ENCODE peak calls at places on chromosomes 7 and 10, in seven cellular contexts. One of them, this sample, is unnamed.
A peak's percentile ranks its signal among the peaks of the same experiment; 100 is the strongest.

GRCh38 chr7:111384065-111384891 is 178.0 kb downstream of the IMMP2L start:
- DNase-seq in GM12878: no peak
- DNase-seq in mucosa of descending colon: no peak
- DNase-seq in upper lobe of right lung: no peak
- DNase-seq in adrenal gland: no peak
- DNase-seq in lower lobe of right lung: no peak
- DNase-seq in MM.1S: no peak
- DNase-seq in this sample: no peak

GRCh38 chr10:44278669-44279337 is 106.1 kb downstream of the CXCL12 start:
- DNase-seq in GM12878: no peak
- DNase-seq in mucosa of descending colon: no peak
- DNase-seq in upper lobe of right lung: no peak
- DNase-seq in adrenal gland: no peak
- DNase-seq in lower lobe of right lung: no peak
- DNase-seq in MM.1S: no peak
- DNase-seq in this sample: no peak

GRCh38 chr7:44882899-44883298 is 2.4 kb downstream of the PURB start:
- DNase-seq in GM12878: no peak
- DNase-seq in mucosa of descending colon: no peak
- DNase-seq in upper lobe of right lung: no peak
- DNase-seq in adrenal gland: no peak
- DNase-seq in lower lobe of right lung: no peak
- DNase-seq in MM.1S: no peak
- DNase-seq in this sample: no peak

GRCh38 chr7:135901585-135902540 is 75.3 kb downstream of the MTPN start:
- DNase-seq in GM12878: no peak
- DNase-seq in mucosa of descending colon: no peak
- DNase-seq in upper lobe of right lung: no peak
- DNase-seq in adrenal gland: no peak
- DNase-seq in lower lobe of right lung: no peak
- DNase-seq in MM.1S: no peak
- DNase-seq in this sample: no peak

GRCh38 chr7:33677556-33677955 is 227.8 kb upstream of the BMPER start:
- DNase-seq in GM12878: no peak
- DNase-seq in mucosa of descending colon: no peak
- DNase-seq in upper lobe of right lung: no peak
- DNase-seq in adrenal gland: no peak
- DNase-seq in lower lobe of right lung: no peak
- DNase-seq in MM.1S: no peak
- DNase-seq in this sample: no peak

GRCh38 chr10:117198088-117198487 is 799 bp downstream of the KCNK18 start:
- DNase-seq in GM12878: no peak
- DNase-seq in mucosa of descending colon: no peak
- DNase-seq in upper lobe of right lung: no peak
- DNase-seq in adrenal gland: no peak
- DNase-seq in lower lobe of right lung: no peak
- DNase-seq in MM.1S: no peak
- DNase-seq in this sample: no peak

GRCh38 chr7:50793115-50793946 is 10.6 kb upstream of the GRB10 start:
- DNase-seq in GM12878: no peak
- DNase-seq in mucosa of descending colon: peak; percentile 73
- DNase-seq in upper lobe of right lung: peak; percentile 87
- DNase-seq in adrenal gland: peak; percentile 74
- DNase-seq in lower lobe of right lung: peak; percentile 82
- DNase-seq in MM.1S: peak; percentile 11
- DNase-seq in this sample: peak; percentile 34

GRCh38 chr10:33703897-33704825 is 369.7 kb upstream of the NRP1 start:
- DNase-seq in GM12878: no peak
- DNase-seq in mucosa of descending colon: no peak
- DNase-seq in upper lobe of right lung: no peak
- DNase-seq in adrenal gland: no peak
- DNase-seq in lower lobe of right lung: no peak
- DNase-seq in MM.1S: no peak
- DNase-seq in this sample: no peak

GRCh38 chr7:138891446-138891810 is 89.8 kb downstream of the KIAA1549 start:
- DNase-seq in GM12878: no peak
- DNase-seq in mucosa of descending colon: no peak
- DNase-seq in upper lobe of right lung: no peak
- DNase-seq in adrenal gland: no peak
- DNase-seq in lower lobe of right lung: no peak
- DNase-seq in MM.1S: no peak
- DNase-seq in this sample: no peak

GRCh38 chr10:84262190-84262956 is 17.5 kb downstream of the RGR start:
- DNase-seq in GM12878: no peak
- DNase-seq in mucosa of descending colon: no peak
- DNase-seq in upper lobe of right lung: no peak
- DNase-seq in adrenal gland: no peak
- DNase-seq in lower lobe of right lung: no peak
- DNase-seq in MM.1S: no peak
- DNase-seq in this sample: no peak

GRCh38 chr7:115097175-115097671 is 175.3 kb downstream of the MDFIC start:
- DNase-seq in GM12878: no peak
- DNase-seq in mucosa of descending colon: no peak
- DNase-seq in upper lobe of right lung: no peak
- DNase-seq in adrenal gland: no peak
- DNase-seq in lower lobe of right lung: no peak
- DNase-seq in MM.1S: no peak
- DNase-seq in this sample: no peak

GRCh38 chr10:31101123-31101522 is 69.5 kb upstream of the ZNF438 start:
- DNase-seq in GM12878: peak; percentile 59
- DNase-seq in mucosa of descending colon: no peak
- DNase-seq in upper lobe of right lung: no peak
- DNase-seq in adrenal gland: no peak
- DNase-seq in lower lobe of right lung: no peak
- DNase-seq in MM.1S: no peak
- DNase-seq in this sample: no peak

GRCh38 chr10:115951242-115951641 is 321.8 kb downstream of the GFRA1 start:
- DNase-seq in GM12878: no peak
- DNase-seq in mucosa of descending colon: no peak
- DNase-seq in upper lobe of right lung: no peak
- DNase-seq in adrenal gland: no peak
- DNase-seq in lower lobe of right lung: no peak
- DNase-seq in MM.1S: no peak
- DNase-seq in this sample: no peak

GRCh38 chr10:79063071-79063491 is 5.7 kb upstream of the ZMIZ1 start:
- DNase-seq in GM12878: no peak
- DNase-seq in mucosa of descending colon: peak; percentile 7
- DNase-seq in upper lobe of right lung: peak; percentile 46
- DNase-seq in adrenal gland: no peak
- DNase-seq in lower lobe of right lung: peak; percentile 25
- DNase-seq in MM.1S: no peak
- DNase-seq in this sample: no peak

GRCh38 chr7:15749631-15750030 is 63.1 kb upstream of the MEOX2 start:
- DNase-seq in GM12878: no peak
- DNase-seq in mucosa of descending colon: no peak
- DNase-seq in upper lobe of right lung: no peak
- DNase-seq in adrenal gland: no peak
- DNase-seq in lower lobe of right lung: no peak
- DNase-seq in MM.1S: no peak
- DNase-seq in this sample: no peak

GRCh38 chr10:72943498-72944234 is 10.9 kb downstream of the PLA2G12B start:
- DNase-seq in GM12878: no peak
- DNase-seq in mucosa of descending colon: no peak
- DNase-seq in upper lobe of right lung: no peak
- DNase-seq in adrenal gland: no peak
- DNase-seq in lower lobe of right lung: no peak
- DNase-seq in MM.1S: no peak
- DNase-seq in this sample: no peak

GRCh38 chr10:78657622-78658165 is 411.1 kb upstream of the ZMIZ1 start:
- DNase-seq in GM12878: no peak
- DNase-seq in mucosa of descending colon: peak; percentile 93
- DNase-seq in upper lobe of right lung: peak; percentile 84
- DNase-seq in adrenal gland: peak; percentile 82
- DNase-seq in lower lobe of right lung: peak; percentile 77
- DNase-seq in MM.1S: peak; percentile 75
- DNase-seq in this sample: peak; percentile 88

GRCh38 chr10:43024524-43024923 is 52.3 kb upstream of the RET start:
- DNase-seq in GM12878: no peak
- DNase-seq in mucosa of descending colon: no peak
- DNase-seq in upper lobe of right lung: no peak
- DNase-seq in adrenal gland: no peak
- DNase-seq in lower lobe of right lung: no peak
- DNase-seq in MM.1S: no peak
- DNase-seq in this sample: no peak

GRCh38 chr10:69004821-69005220 is 16.2 kb downstream of the KIFBP start:
- DNase-seq in GM12878: no peak
- DNase-seq in mucosa of descending colon: no peak
- DNase-seq in upper lobe of right lung: no peak
- DNase-seq in adrenal gland: no peak
- DNase-seq in lower lobe of right lung: no peak
- DNase-seq in MM.1S: peak; percentile 50
- DNase-seq in this sample: no peak

GRCh38 chr10:89283174-89283987 is 18.5 kb upstream of the IFIT2 start:
- DNase-seq in GM12878: no peak
- DNase-seq in mucosa of descending colon: no peak
- DNase-seq in upper lobe of right lung: no peak
- DNase-seq in adrenal gland: no peak
- DNase-seq in lower lobe of right lung: no peak
- DNase-seq in MM.1S: no peak
- DNase-seq in this sample: no peak
- H3K4me3 ChIP-seq in GM12878: no peak overlapping the region
- H3K4me3 ChIP-seq in mucosa of descending colon: no peak overlapping the region
- H3K4me3 ChIP-seq in upper lobe of right lung: peak overlapping the region; percentile 20
- H3K4me3 ChIP-seq in adrenal gland: no peak overlapping the region
- H3K4me3 ChIP-seq in lower lobe of right lung: no peak overlapping the region
- H3K4me3 ChIP-seq in MM.1S: no peak overlapping the region
- H3K4me3 ChIP-seq in this sample: no peak overlapping the region

GRCh38 chr10:132714906-132715790 is 70.8 kb downstream of the NKX6-2 start:
- DNase-seq in GM12878: no peak
- DNase-seq in mucosa of descending colon: no peak
- DNase-seq in upper lobe of right lung: no peak
- DNase-seq in adrenal gland: no peak
- DNase-seq in lower lobe of right lung: peak; percentile 34
- DNase-seq in MM.1S: no peak
- DNase-seq in this sample: no peak

GRCh38 chr10:132715791-132716680 is 69.9 kb downstream of the NKX6-2 start:
- DNase-seq in GM12878: no peak
- DNase-seq in mucosa of descending colon: no peak
- DNase-seq in upper lobe of right lung: no peak
- DNase-seq in adrenal gland: no peak
- DNase-seq in lower lobe of right lung: peak; percentile 39
- DNase-seq in MM.1S: no peak
- DNase-seq in this sample: no peak

GRCh38 chr10:132713421-132714095 is 72.4 kb downstream of the NKX6-2 start:
- DNase-seq in GM12878: no peak
- DNase-seq in mucosa of descending colon: no peak
- DNase-seq in upper lobe of right lung: no peak
- DNase-seq in adrenal gland: no peak
- DNase-seq in lower lobe of right lung: peak; percentile 39
- DNase-seq in MM.1S: no peak
- DNase-seq in this sample: no peak

GRCh38 chr10:132712698-132713232 is 73.2 kb downstream of the NKX6-2 start:
- DNase-seq in GM12878: no peak
- DNase-seq in mucosa of descending colon: no peak
- DNase-seq in upper lobe of right lung: no peak
- DNase-seq in adrenal gland: no peak
- DNase-seq in lower lobe of right lung: peak; percentile 20
- DNase-seq in MM.1S: no peak
- DNase-seq in this sample: no peak

DNA sequence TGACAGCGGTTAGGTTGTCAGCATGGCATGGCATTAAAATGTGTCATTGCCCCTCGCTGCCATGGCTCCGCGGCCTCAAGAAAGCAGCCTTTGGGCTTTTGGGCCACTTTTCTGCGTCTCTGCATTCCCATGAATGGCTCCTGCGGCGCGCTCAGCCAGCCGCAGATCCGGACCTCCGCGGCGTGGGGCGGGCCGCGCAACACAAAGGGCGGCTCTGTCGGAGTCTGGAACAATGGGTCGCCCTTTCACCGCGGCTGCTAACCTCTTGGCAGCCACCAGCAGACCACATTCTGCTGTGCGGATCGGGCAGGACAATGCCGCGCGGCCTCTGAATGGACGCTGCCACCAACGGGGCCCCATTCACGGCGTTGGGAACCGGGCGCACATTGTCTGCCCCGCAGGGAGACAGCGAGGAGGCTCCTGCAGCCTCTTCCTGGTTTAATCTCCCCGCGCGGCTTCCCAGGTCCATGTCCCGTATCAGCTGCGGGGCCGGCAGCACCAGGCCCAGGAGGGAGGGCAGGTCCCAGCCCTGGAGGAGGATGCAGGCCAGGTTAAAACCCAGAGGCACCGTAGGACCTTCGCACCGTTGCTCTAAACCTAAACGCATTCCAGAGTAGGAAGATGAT is 71.7 kb downstream of the NKX6-2 start:
- DNase-seq in GM12878: no peak
- DNase-seq in mucosa of descending colon: no peak
- DNase-seq in upper lobe of right lung: no peak
- DNase-seq in adrenal gland: no peak
- DNase-seq in lower lobe of right lung: peak; percentile 41
- DNase-seq in MM.1S: no peak
- DNase-seq in this sample: no peak
- H3K36me3 ChIP-seq in GM12878: no peaks in the 10 kb centered on the region
- H3K36me3 ChIP-seq in mucosa of descending colon: no peaks in the 10 kb centered on the region
- H3K36me3 ChIP-seq in upper lobe of right lung: peaks cover 14% of the 10 kb centered on the region
- H3K36me3 ChIP-seq in adrenal gland: no peaks in the 10 kb centered on the region
- H3K36me3 ChIP-seq in lower lobe of right lung: peaks cover 38% of the 10 kb centered on the region
- H3K36me3 ChIP-seq in MM.1S: no peaks in the 10 kb centered on the region
- H3K36me3 ChIP-seq in this sample: no peaks in the 10 kb centered on the region

GRCh38 chr10:103447187-103447586 is 5.0 kb downstream of the CALHM2 start:
- DNase-seq in GM12878: no peak
- DNase-seq in mucosa of descending colon: no peak
- DNase-seq in upper lobe of right lung: no peak
- DNase-seq in adrenal gland: no peak
- DNase-seq in lower lobe of right lung: peak; percentile 34
- DNase-seq in MM.1S: no peak
- DNase-seq in this sample: no peak

GRCh38 chr10:103450201-103450695 is 1.9 kb downstream of the CALHM2 start:
- DNase-seq in GM12878: no peak
- DNase-seq in mucosa of descending colon: no peak
- DNase-seq in upper lobe of right lung: no peak
- DNase-seq in adrenal gland: no peak
- DNase-seq in lower lobe of right lung: peak; percentile 39
- DNase-seq in MM.1S: no peak
- DNase-seq in this sample: no peak

GRCh38 chr10:103451091-103451801 is 924 bp downstream of the CALHM2 start:
- DNase-seq in GM12878: no peak
- DNase-seq in mucosa of descending colon: peak; percentile 47
- DNase-seq in upper lobe of right lung: peak; percentile 82
- DNase-seq in adrenal gland: peak; percentile 79
- DNase-seq in lower lobe of right lung: peak; percentile 82
- DNase-seq in MM.1S: peak; percentile 64
- DNase-seq in this sample: peak; percentile 81

GRCh38 chr10:103448751-103449150 is 3.4 kb downstream of the CALHM2 start:
- DNase-seq in GM12878: no peak
- DNase-seq in mucosa of descending colon: peak; percentile 33
- DNase-seq in upper lobe of right lung: no peak
- DNase-seq in adrenal gland: no peak
- DNase-seq in lower lobe of right lung: peak; percentile 39
- DNase-seq in MM.1S: no peak
- DNase-seq in this sample: peak; percentile 68

GRCh38 chr10:103449208-103450144 is 2.7 kb downstream of the CALHM2 start:
- DNase-seq in GM12878: no peak
- DNase-seq in mucosa of descending colon: no peak
- DNase-seq in upper lobe of right lung: no peak
- DNase-seq in adrenal gland: no peak
- DNase-seq in lower lobe of right lung: peak; percentile 50
- DNase-seq in MM.1S: no peak
- DNase-seq in this sample: no peak
- H3K4me3 ChIP-seq in GM12878: peak overlapping the region; percentile 45
- H3K4me3 ChIP-seq in mucosa of descending colon: no peak overlapping the region
- H3K4me3 ChIP-seq in upper lobe of right lung: peak overlapping the region; percentile 90
- H3K4me3 ChIP-seq in adrenal gland: no peak overlapping the region
- H3K4me3 ChIP-seq in lower lobe of right lung: peak overlapping the region; percentile 94
- H3K4me3 ChIP-seq in MM.1S: no peak overlapping the region
- H3K4me3 ChIP-seq in this sample: no peak overlapping the region

GRCh38 chr7:131004371-131004770 is 270.4 kb upstream of the KLF14 start:
- DNase-seq in GM12878: no peak
- DNase-seq in mucosa of descending colon: no peak
- DNase-seq in upper lobe of right lung: no peak
- DNase-seq in adrenal gland: no peak
- DNase-seq in lower lobe of right lung: no peak
- DNase-seq in MM.1S: no peak
- DNase-seq in this sample: no peak
- H3K36me3 ChIP-seq in GM12878: no peaks in the 10 kb centered on the region
- H3K36me3 ChIP-seq in mucosa of descending colon: no peaks in the 10 kb centered on the region
- H3K36me3 ChIP-seq in upper lobe of right lung: no peaks in the 10 kb centered on the region
- H3K36me3 ChIP-seq in adrenal gland: no peaks in the 10 kb centered on the region
- H3K36me3 ChIP-seq in lower lobe of right lung: peaks cover 17% of the 10 kb centered on the region
- H3K36me3 ChIP-seq in MM.1S: peaks cover 4% of the 10 kb centered on the region
- H3K36me3 ChIP-seq in this sample: no peaks in the 10 kb centered on the region